ENCODE peak calls at places on chromosomes 4 and X, in five cellular contexts. E is endothelial cell of umbilical vein; P is GM12892; M is BJ; V is effector memory CD8-positive, alpha-beta T cell. S is an unnamed sample.

GRCh38 chr4:87390931-87391782 is at the start of gene HSD17B11:
- DNase-seq in M (peak), E (peak), V (peak), P (peak), S (peak)

GRCh38 chr4:137531951-137532868 is at the start of gene PCDH18:
- DNase-seq in M (peak), E (peak), V (no peak), P (no peak), S (peak)

GRCh38 chrX:154378059-154378798 is 866 bp upstream of the EMD start:
- DNase-seq in M (no peak), V (peak), E (peak), P (peak), S (peak)

GRCh38 chr4:72076562-72076961 is 44.8 kb downstream of the NPFFR2 start:
- DNase-seq in M (no peak), E (no peak), P (no peak), V (no peak), S (no peak)

GRCh38 chr4:26321326-26322276 is 787 bp downstream of the RBPJ start:
- DNase-seq in M (no peak), P (no peak), V (peak), E (peak), S (peak)

GRCh38 chr4:57231781-57232180 is 121.6 kb upstream of the IGFBP7 start:
- DNase-seq in M (no peak), E (no peak), V (no peak), P (no peak), S (no peak)

GRCh38 chr4:184538023-184538599 is 63.8 kb upstream of the IRF2 start:
- DNase-seq in M (peak), V (peak), P (no peak), E (peak), S (peak)

GRCh38 chr4:112515278-112516075 is 503 bp downstream of the NEUROG2 start:
- DNase-seq in E (peak), M (no peak), V (no peak), P (no peak), S (peak)

GRCh38 chr4:67765928-67766327 is 11.7 kb upstream of the GNRHR start:
- DNase-seq in P (no peak), M (no peak), V (no peak), E (no peak), S (no peak)

GRCh38 chr4:185729300-185729912 is 82.6 kb downstream of the SORBS2 start:
- DNase-seq in P (no peak), M (no peak), E (no peak), V (no peak), S (no peak)

GRCh38 chr4:40576651-40577480 is 52.8 kb downstream of the RBM47 start:
- DNase-seq in V (no peak), E (peak), M (peak), P (no peak), S (no peak)

GRCh38 chrX:40922307-40922706 is 162.9 kb upstream of the USP9X start:
- DNase-seq in V (no peak), M (no peak), E (peak), P (no peak), S (peak)

GRCh38 chr4:133585323-133585722 is 436.2 kb downstream of the PCDH10 start:
- DNase-seq in V (no peak), E (no peak), M (no peak), P (no peak), S (no peak)

GRCh38 chr4:86449746-86450145 is 89.9 kb upstream of the MAPK10 start:
- DNase-seq in V (no peak), P (no peak), M (no peak), E (no peak), S (no peak)

GRCh38 chrX:82961129-82961528 is 547.0 kb upstream of the POU3F4 start:
- DNase-seq in E (no peak), M (no peak), P (no peak), V (no peak), S (no peak)

GRCh38 chrX:65677954-65678469 is 10.6 kb downstream of the MSN start:
- DNase-seq in P (no peak), E (peak), V (no peak), M (peak), S (no peak)

GRCh38 chrX:50707955-50708694 is 105.9 kb downstream of the SHROOM4 start:
- DNase-seq in M (no peak), P (no peak), V (no peak), E (no peak), S (no peak)

GRCh38 chrX:139078342-139078741 is 366.8 kb upstream of the FGF13 start:
- DNase-seq in M (no peak), E (no peak), P (no peak), V (no peak), S (no peak)

GRCh38 chr4:113587156-113587555 is 174.4 kb downstream of the CAMK2D start:
- DNase-seq in V (no peak), E (no peak), P (no peak), M (no peak), S (no peak)

GRCh38 chr4:182925298-182925738 is 8.1 kb upstream of the DCTD start:
- DNase-seq in M (no peak), P (peak), E (peak), V (peak), S (peak)

GRCh38 chrX:115459883-115460564 is 101.0 kb upstream of the PLS3 start:
- DNase-seq in V (no peak), E (no peak), M (peak), P (no peak), S (peak)